ENCODE peak calls at places on chromosome 4, in six cellular contexts. S is HCT116, A is endothelial cell of umbilical vein, R is HepG2, K is K562, Q is SK-N-MC. U is an unnamed sample.

GRCh38 chr4:16243285-16243684 is 17.0 kb upstream of the TAPT1 start:
- DNase-seq in A (no peak), S (no peak), R (no peak), K (no peak), Q (no peak), U (no peak)

GRCh38 chr4:38125816-38126215 is 165.6 kb downstream of the PTTG2 start:
- DNase-seq in K (no peak), Q (no peak), S (no peak), R (no peak), A (no peak), U (no peak)

GRCh38 chr4:66489783-66490452 is 819.6 kb upstream of the EPHA5 start:
- DNase-seq in S (no peak), A (no peak), R (no peak), Q (no peak), K (no peak), U (peak; percentile 17)

GRCh38 chr4:145618210-145618911 is 824 bp upstream of the MMAA start:
- DNase-seq in R (no peak), Q (no peak), A (no peak), S (no peak), K (peak; percentile 13), U (no peak)

GRCh38 chr4:148053298-148054003 is 321.6 kb downstream of the ARHGAP10 start:
- DNase-seq in R (no peak), K (no peak), Q (no peak), S (no peak), A (no peak), U (no peak)

GRCh38 chr4:86853209-86853608 is 4.0 kb upstream of the SLC10A6 start:
- DNase-seq in Q (no peak), R (no peak), K (no peak), S (no peak), A (no peak), U (no peak)

GRCh38 chr4:138078751-138079150 is 163.4 kb downstream of the SLC7A11 start:
- DNase-seq in R (no peak), Q (no peak), K (no peak), A (no peak), S (no peak), U (no peak)

GRCh38 chr4:148881860-148882643 is 439.8 kb upstream of the NR3C2 start:
- DNase-seq in R (no peak), A (no peak), S (no peak), K (no peak), Q (no peak), U (peak; percentile 94)

GRCh38 chr4:112939901-112940300 is 109.6 kb upstream of the ANK2 start:
- DNase-seq in K (no peak), Q (no peak), A (no peak), R (no peak), S (no peak), U (no peak)

GRCh38 chr4:180500146-180500545 is 1743.1 kb upstream of the TENM3 start:
- DNase-seq in A (no peak), Q (no peak), S (no peak), K (no peak), R (no peak), U (no peak)

GRCh38 chr4:181647396-181648107 is 595.6 kb upstream of the TENM3 start:
- DNase-seq in A (no peak), S (no peak), K (no peak), Q (no peak), R (no peak), U (peak; percentile 25)

GRCh38 chr4:138680251-138680650 is 335.3 kb upstream of the NOCT start:
- DNase-seq in Q (no peak), R (no peak), K (no peak), A (no peak), S (no peak), U (no peak)

GRCh38 chr4:67614186-67614585 is 55.7 kb downstream of the STAP1 start:
- DNase-seq in K (no peak), S (no peak), A (no peak), Q (no peak), R (no peak), U (no peak)

GRCh38 chr4:72077346-72077745 is 45.5 kb downstream of the NPFFR2 start:
- DNase-seq in R (no peak), A (no peak), Q (no peak), K (no peak), S (no peak), U (no peak)

GRCh38 chr4:114780205-114780604 is 181.6 kb downstream of the UGT8 start:
- DNase-seq in Q (peak; percentile 66), K (no peak), R (peak; percentile 14), A (peak; percentile 9), S (peak; percentile 24), U (peak; percentile 80)

GRCh38 chr4:178316211-178316610 is 874.0 kb upstream of the AGA start:
- DNase-seq in S (no peak), K (no peak), R (no peak), Q (no peak), A (no peak), U (no peak)

GRCh38 chr4:85084371-85085170 is 118.1 kb upstream of the WDFY3 start:
- DNase-seq in K (peak; percentile 35), Q (peak; percentile 71), A (peak; percentile 67), R (peak; percentile 60), S (peak; percentile 75), U (peak; percentile 79)

GRCh38 chr4:23945521-23946017 is 55.7 kb upstream of the PPARGC1A start:
- DNase-seq in R (peak; percentile 10), Q (no peak), S (no peak), K (no peak), A (no peak), U (no peak)

GRCh38 chr4:145285928-145286327 is 105.5 kb upstream of the OTUD4 start:
- DNase-seq in S (no peak), R (no peak), K (no peak), A (peak; percentile 65), Q (no peak), U (no peak)

GRCh38 chr4:101229116-101229515 is 118.2 kb downstream of the PPP3CA start:
- DNase-seq in R (no peak), K (no peak), Q (no peak), A (no peak), S (no peak), U (no peak)

GRCh38 chr4:21697583-21697982 is 251.0 kb downstream of the KCNIP4 start:
- DNase-seq in A (no peak), R (no peak), K (no peak), Q (no peak), S (peak; percentile 3), U (peak; percentile 77)

GRCh38 chr4:10240691-10241090 is 124.1 kb upstream of the WDR1 start:
- DNase-seq in K (no peak), A (no peak), Q (no peak), S (no peak), R (no peak), U (no peak)

GRCh38 chr4:113958766-113959540 is 20.5 kb downstream of the ARSJ start:
- DNase-seq in A (peak; percentile 95), K (no peak), Q (peak; percentile 60), R (peak; percentile 74), S (peak; percentile 90), U (no peak)

GRCh38 chr4:81198151-81198550 is 16.9 kb downstream of the PRKG2 start:
- DNase-seq in R (no peak), Q (no peak), S (no peak), K (no peak), A (no peak), U (no peak)

GRCh38 chr4:98577956-98578355 is 80.5 kb downstream of the TSPAN5 start:
- DNase-seq in R (no peak), S (no peak), K (no peak), Q (no peak), A (no peak), U (no peak)

GRCh38 chr4:53477038-53477565 is 99.7 kb downstream of the FIP1L1 start:
- DNase-seq in R (peak; percentile 9), S (no peak), K (no peak), A (no peak), Q (no peak), U (peak; percentile 82)

GRCh38 chr4:107388736-107389135 is 331.3 kb downstream of the PAPSS1 start:
- DNase-seq in A (no peak), Q (no peak), S (no peak), R (no peak), K (no peak), U (no peak)

GRCh38 chr4:11566440-11567022 is 137.8 kb upstream of the HS3ST1 start:
- DNase-seq in R (no peak), K (no peak), Q (no peak), A (no peak), S (no peak), U (no peak)

DNA sequence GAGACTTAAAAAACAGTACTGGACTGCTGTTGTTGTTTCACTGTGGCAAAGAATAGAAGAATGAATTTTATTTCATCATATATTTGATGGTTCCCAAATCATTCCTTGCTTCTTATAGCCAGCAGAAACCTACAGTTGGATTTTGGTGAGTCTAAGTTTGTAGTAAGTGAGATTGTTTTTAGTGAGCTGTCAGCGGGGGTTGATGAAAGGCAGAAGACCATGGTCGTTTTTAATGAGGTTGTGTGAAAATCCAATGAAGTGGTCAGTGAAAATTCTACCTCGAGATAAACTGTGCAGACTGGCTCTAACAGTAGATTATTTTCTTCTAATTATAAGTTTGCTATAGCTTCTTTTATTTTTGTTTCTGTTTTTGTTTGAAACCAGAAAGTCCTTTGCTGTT is 36.2 kb downstream of the ANAPC4 start:
- DNase-seq in S (no peak), K (no peak), R (no peak), Q (no peak), A (no peak), U (no peak)
- H3K36me3 ChIP-seq in S (peaks cover 35% of the 10 kb centered on the region), K (peaks cover 96% of the 10 kb centered on the region), R (peaks cover 10% of the 10 kb centered on the region), Q (peaks cover 32% of the 10 kb centered on the region), A (peaks cover 11% of the 10 kb centered on the region), U (peaks cover 35% of the 10 kb centered on the region)

GRCh38 chr4:153267013-153267412 is 62.8 kb downstream of the TRIM2 start:
- DNase-seq in A (peak; percentile 65), R (no peak), Q (no peak), S (no peak), K (no peak), U (no peak)
- TF ChIP-seq POLR2AphosphoS5 in A (no peak), R (no peak), Q (no peak), S (no peak), K (no peak), U (no peak)

GRCh38 chr4:13528823-13529129 is 15.5 kb downstream of the NKX3-2 start:
- DNase-seq in R (no peak), K (no peak), S (no peak), A (no peak), Q (no peak), U (no peak)
- TF ChIP-seq EZH2 in R (no peak), K (no peak), S (no peak), A (no peak), Q (no peak), U (no peak)

DNA sequence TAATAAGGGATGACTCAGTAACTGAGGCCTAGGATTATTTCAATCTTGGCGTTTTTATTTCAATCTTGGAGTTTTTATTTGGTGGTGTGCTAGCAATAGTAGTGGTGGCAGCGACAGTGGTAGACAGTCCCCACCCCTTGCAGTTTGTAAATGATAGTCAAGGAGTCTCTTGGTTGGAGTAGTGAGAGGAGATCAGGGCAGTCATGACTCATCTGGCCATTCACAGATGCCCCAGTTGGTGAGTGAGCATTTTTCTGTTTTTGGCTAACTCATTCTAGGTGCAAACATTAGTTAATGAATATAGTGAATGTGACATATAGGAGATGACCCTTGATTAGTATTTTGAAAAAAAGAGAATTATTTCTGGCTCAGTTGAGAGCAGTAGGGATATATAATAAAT is 93.5 kb upstream of the ADAD1 start:
- DNase-seq in Q (no peak), S (no peak), K (peak; percentile 33), A (no peak), R (no peak), U (no peak)
- H3K36me3 ChIP-seq in Q (no peaks in the 10 kb centered on the region), S (no peaks in the 10 kb centered on the region), K (peaks cover 6% of the 10 kb centered on the region), A (no peaks in the 10 kb centered on the region), R (peaks cover 2% of the 10 kb centered on the region), U (peaks cover 7% of the 10 kb centered on the region)